ENCODE peak calls at places on chromosomes 13 and 19, in five cellular contexts. G is OCI-LY7; S is upper lobe of left lung; L is CD4-positive, CD25-positive, alpha-beta regulatory T cell; R is mesendoderm. W is an unnamed sample.

GRCh38 chr13:72651196-72651595 is 76.2 kb downstream of the MZT1 start:
- DNase-seq in G (no peak), S (no peak), L (no peak), R (peak), W (no peak)

GRCh38 chr13:20465218-20465879 is 60.3 kb downstream of the CRYL1 start:
- DNase-seq in S (no peak), R (no peak), G (no peak), L (no peak), W (no peak)

GRCh38 chr19:27925202-27925601 is 1287.7 kb downstream of the UQCRFS1 start:
- DNase-seq in R (no peak), S (no peak), G (no peak), L (no peak), W (no peak)

GRCh38 chr19:36489920-36490415 is 607 bp upstream of the ZNF566 start:
- DNase-seq in G (peak), R (peak), S (peak), L (peak), W (peak)

GRCh38 chr19:55482128-55482961 is 2.6 kb upstream of the NAT14 start:
- DNase-seq in R (peak), L (no peak), G (no peak), S (no peak), W (no peak)

GRCh38 chr19:6060600-6061391 is 49.5 kb downstream of the RFX2 start:
- DNase-seq in S (peak), R (peak), G (no peak), L (no peak), W (no peak)

GRCh38 chr13:24615911-24616472 is 64.2 kb upstream of the ATP12A start:
- DNase-seq in G (no peak), L (no peak), R (no peak), S (no peak), W (no peak)

GRCh38 chr19:6048808-6049405 is 61.4 kb downstream of the RFX2 start:
- DNase-seq in G (peak), S (peak), L (peak), R (peak), W (peak)

GRCh38 chr19:29277107-29277506 is 64.2 kb upstream of the UQCRFS1 start:
- DNase-seq in L (peak), R (peak), G (peak), S (no peak), W (peak)

GRCh38 chr13:99484405-99484981 is 16.8 kb upstream of the TM9SF2 start:
- DNase-seq in G (no peak), S (no peak), L (peak), R (no peak), W (peak)

GRCh38 chr19:33300016-33300981 is 2.0 kb downstream of the CEBPA start:
- DNase-seq in L (no peak), R (no peak), S (no peak), G (no peak), W (no peak)

GRCh38 chr13:51221674-51222509 is at the start of gene FAM124A:
- DNase-seq in G (peak), R (peak), L (peak), S (peak), W (peak)

GRCh38 chr13:24875566-24875965 is 111.6 kb downstream of the RNF17 start:
- DNase-seq in S (no peak), R (no peak), G (no peak), L (no peak), W (no peak)

GRCh38 chr19:34265221-34265650 is 10.9 kb downstream of the GARRE1 start:
- DNase-seq in S (no peak), L (no peak), R (peak), G (no peak), W (no peak)

GRCh38 chr19:41853344-41853743 is 6.7 kb upstream of the RPS19 start:
- DNase-seq in S (no peak), L (no peak), R (no peak), G (no peak), W (no peak)

GRCh38 chr19:6711078-6711361 is 9.4 kb downstream of the C3 start:
- DNase-seq in S (no peak), L (no peak), R (no peak), G (no peak), W (no peak)

GRCh38 chr19:50607874-50608785 is 31.6 kb downstream of the SYT3 start:
- DNase-seq in G (peak), L (peak), S (peak), R (peak), W (peak)

GRCh38 chr13:45331123-45331619 is 9.8 kb downstream of the TPT1 start:
- DNase-seq in R (no peak), L (no peak), G (no peak), S (no peak), W (no peak)

GRCh38 chr19:6062274-6062673 is 48.0 kb downstream of the RFX2 start:
- DNase-seq in L (no peak), G (no peak), R (no peak), S (peak), W (no peak)

GRCh38 chr13:23462815-23463559 is 29.5 kb upstream of the SACS start:
- DNase-seq in G (no peak), S (no peak), L (no peak), R (peak), W (no peak)

GRCh38 chr19:39372047-39372802 is 18.7 kb downstream of the PAF1 start:
- DNase-seq in S (peak), R (no peak), G (no peak), L (no peak), W (no peak)

GRCh38 chr13:90800082-90800746 is 547.3 kb upstream of the MIR17HG start:
- DNase-seq in L (no peak), R (no peak), S (peak), G (no peak), W (no peak)

GRCh38 chr13:99992912-99993311 is 11.3 kb downstream of the ZIC2 start:
- DNase-seq in R (no peak), S (no peak), L (no peak), G (no peak), W (no peak)

GRCh38 chr13:112958127-112958989 is 10.7 kb upstream of the MCF2L start:
- DNase-seq in G (no peak), L (no peak), S (peak), R (no peak), W (no peak)

GRCh38 chr13:33033361-33033812 is 17.2 kb downstream of the KL start:
- DNase-seq in G (no peak), R (no peak), S (peak), L (peak), W (peak)

GRCh38 chr13:36820222-36820621 is 1.2 kb downstream of the RFXAP start:
- DNase-seq in L (no peak), R (no peak), S (no peak), G (peak), W (no peak)

GRCh38 chr19:14218615-14219330 is 12.8 kb upstream of the ADGRL1 start:
- DNase-seq in G (no peak), R (no peak), S (no peak), L (no peak), W (no peak)

GRCh38 chr19:6423499-6424189 is 967 bp downstream of the KHSRP start:
- DNase-seq in R (peak), S (peak), L (no peak), G (peak), W (no peak)

GRCh38 chr13:75356426-75356825 is 125.5 kb downstream of the TBC1D4 start:
- DNase-seq in G (no peak), R (no peak), S (no peak), L (no peak), W (no peak)

GRCh38 chr19:2356036-2356646 is 3.9 kb upstream of the TMPRSS9 start:
- DNase-seq in S (no peak), L (no peak), G (no peak), R (no peak), W (no peak)

GRCh38 chr13:29543230-29544215 is 52.0 kb downstream of the SLC7A1 start:
- DNase-seq in G (no peak), R (peak), L (no peak), S (no peak), W (no peak)

GRCh38 chr19:10830941-10831779 is 4.9 kb downstream of the TMED1 start:
- DNase-seq in R (no peak), S (no peak), G (no peak), L (no peak), W (no peak)

GRCh38 chr13:46327256-46327655 is 59.8 kb downstream of the RUBCNL start:
- DNase-seq in R (no peak), G (no peak), L (no peak), S (no peak), W (no peak)

GRCh38 chr13:23146811-23147245 is 34.0 kb upstream of the SGCG start:
- DNase-seq in R (no peak), S (no peak), G (no peak), L (no peak), W (no peak)

GRCh38 chr19:45676851-45677263 is 8.8 kb downstream of the GIPR start:
- DNase-seq in L (peak), R (peak), S (peak), G (peak), W (no peak)

GRCh38 chr19:45677351-45678230 is 9.6 kb downstream of the GIPR start:
- DNase-seq in G (peak), L (peak), S (peak), R (peak), W (no peak)

GRCh38 chr19:45681391-45682015 is 10.2 kb downstream of the SNRPD2 start:
- DNase-seq in R (peak), L (peak), G (peak), S (peak), W (peak)

GRCh38 chr19:45682908-45683307 is 8.8 kb downstream of the SNRPD2 start:
- DNase-seq in G (no peak), R (no peak), S (no peak), L (no peak), W (no peak)

GRCh38 chr19:45682117-45682516 is 9.6 kb downstream of the SNRPD2 start:
- DNase-seq in G (no peak), L (no peak), S (no peak), R (no peak), W (no peak)
- H3K4me3 ChIP-seq in G (peak), L (peak), S (no peak), R (no peak), W (no peak)

GRCh38 chr19:58304255-58304654 is 922 bp upstream of the ERVK3-1 start:
- DNase-seq in G (no peak), L (no peak), S (no peak), R (no peak), W (no peak)
- H3K4me3 ChIP-seq in G (no peak), L (peak), S (no peak), R (no peak), W (no peak)

GRCh38 chr19:4695224-4695731 is 25.1 kb upstream of the MYDGF start:
- DNase-seq in L (no peak), G (no peak), S (no peak), R (no peak), W (no peak)

GRCh38 chr19:4693078-4693350 is 22.9 kb upstream of the MYDGF start:
- DNase-seq in L (no peak), R (no peak), S (no peak), G (no peak), W (no peak)

GRCh38 chr19:4692275-4693077 is 22.3 kb upstream of the MYDGF start:
- DNase-seq in R (no peak), L (no peak), S (no peak), G (no peak), W (no peak)

GRCh38 chr19:4693471-4694121 is 23.5 kb upstream of the MYDGF start:
- DNase-seq in S (no peak), G (no peak), L (no peak), R (no peak), W (no peak)

DNA sequence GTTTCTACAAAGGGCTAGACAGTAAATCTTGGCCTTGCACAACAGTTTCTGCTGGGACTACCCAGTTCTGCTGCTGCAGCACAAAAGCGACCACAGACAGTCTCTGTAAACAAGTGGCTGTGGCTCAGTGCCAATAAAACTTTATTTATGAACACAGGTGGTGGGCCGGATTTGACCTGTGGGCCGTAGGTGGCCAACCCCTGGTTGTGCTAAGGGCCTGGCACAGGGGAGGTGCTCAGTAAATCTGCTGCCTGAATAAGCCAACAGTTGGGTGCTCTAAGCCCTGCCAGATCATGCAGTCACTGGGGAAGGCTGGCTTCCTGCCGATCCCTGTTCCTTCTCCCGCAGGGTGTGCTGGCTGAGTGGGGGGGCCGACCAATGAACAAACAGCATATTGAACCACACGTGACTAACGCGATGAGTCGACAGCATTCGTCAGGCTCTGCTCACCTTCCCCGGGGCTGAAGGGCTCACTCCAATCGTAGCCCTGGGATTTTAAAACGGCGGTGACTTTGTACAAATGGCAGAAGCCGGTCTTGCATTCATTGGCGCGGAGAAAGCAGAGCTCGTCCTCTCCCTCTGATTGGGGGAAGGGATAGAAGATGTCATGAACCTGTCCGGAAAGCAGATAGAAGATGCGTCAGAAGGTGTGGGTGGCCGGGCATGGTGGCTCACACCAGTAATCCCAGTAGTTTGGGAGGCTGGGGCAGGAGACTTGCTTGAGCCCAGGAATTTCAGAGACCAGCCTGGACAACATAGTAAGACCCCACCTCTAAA is 24.3 kb upstream of the MYDGF start:
- DNase-seq in L (no peak), G (no peak), S (no peak), R (no peak), W (no peak)
- H3K4me3 ChIP-seq in L (no peak), G (no peak), S (no peak), R (no peak), W (no peak)

GRCh38 chr19:1070931-1071791 is 4.2 kb downstream of the ARHGAP45 start:
- DNase-seq in G (no peak), S (no peak), L (no peak), R (no peak), W (no peak)
- H3K4me3 ChIP-seq in G (no peak), S (no peak), L (no peak), R (no peak), W (no peak)

GRCh38 chr13:39879286-39880035 is 224.0 kb downstream of the COG6 start:
- DNase-seq in S (no peak), G (no peak), R (no peak), L (no peak), W (no peak)
- H3K4me3 ChIP-seq in S (no peak), G (no peak), R (no peak), L (no peak), W (no peak)

GRCh38 chr19:46719629-46720515 is 3.0 kb upstream of the PRKD2 start:
- DNase-seq in R (no peak), L (no peak), S (no peak), G (no peak), W (no peak)

GRCh38 chr19:46722421-46723022 is 5.6 kb upstream of the PRKD2 start:
- DNase-seq in L (no peak), S (no peak), G (no peak), R (no peak), W (no peak)

GRCh38 chr19:46722004-46722380 is 5.1 kb upstream of the PRKD2 start:
- DNase-seq in R (no peak), L (no peak), S (no peak), G (no peak), W (no peak)

GRCh38 chr19:46720516-46721239 is 3.8 kb upstream of the PRKD2 start:
- DNase-seq in R (no peak), S (no peak), G (no peak), L (no peak), W (no peak)

GRCh38 chr19:46721269-46722003 is 4.5 kb upstream of the PRKD2 start:
- DNase-seq in R (no peak), L (no peak), S (no peak), G (no peak), W (no peak)
- H3K4me3 ChIP-seq in R (no peak), L (no peak), S (no peak), G (no peak), W (no peak)

GRCh38 chr19:23410155-23410554 is 14.9 kb upstream of the ZNF91 start:
- DNase-seq in R (no peak), G (no peak), S (no peak), L (no peak), W (no peak)

GRCh38 chr19:23420824-23421223 is 25.6 kb upstream of the ZNF91 start:
- DNase-seq in G (peak), S (no peak), L (no peak), R (peak), W (no peak)

GRCh38 chr19:23415034-23415433 is 19.8 kb upstream of the ZNF91 start:
- DNase-seq in R (peak), S (no peak), G (no peak), L (no peak), W (no peak)

DNA sequence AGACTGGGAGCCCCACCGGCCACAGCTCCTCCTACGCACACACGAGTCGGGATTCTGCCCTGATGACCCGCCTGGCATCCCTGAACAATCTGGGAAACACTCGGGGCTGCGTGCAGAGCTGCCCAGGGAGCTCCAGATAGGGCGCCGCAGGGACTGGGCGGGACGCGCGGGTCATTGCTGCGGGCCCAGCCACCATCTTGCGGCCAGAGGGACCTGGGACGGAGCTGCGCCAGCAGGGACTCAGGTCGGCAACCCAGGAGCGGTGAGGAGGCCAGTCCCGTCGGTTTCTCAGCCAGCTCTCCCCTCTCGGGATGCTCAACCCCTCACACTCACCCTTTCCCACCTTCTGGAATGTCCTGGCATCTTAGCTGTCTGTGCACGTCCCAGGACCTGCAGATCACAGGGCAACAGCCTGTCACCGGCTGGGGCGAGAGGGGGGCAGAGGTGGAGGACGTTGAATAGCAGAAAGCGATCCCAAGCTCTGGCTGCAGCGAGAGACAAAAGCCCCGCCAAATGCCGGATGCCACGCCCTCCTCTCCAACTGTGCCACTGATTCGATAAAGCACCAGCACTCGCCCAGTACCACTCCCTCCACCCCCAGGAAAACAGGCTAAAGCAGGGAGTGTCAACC is 20.4 kb upstream of the ZNF91 start:
- DNase-seq in L (no peak), G (no peak), S (peak), R (peak), W (no peak)
- H3K4me3 ChIP-seq in L (peak), G (no peak), S (no peak), R (peak), W (no peak)